ENCODE peak calls at places on chromosomes 12 and 14, in five cellular contexts. One of them, this sample, is unnamed.

GRCh38 chr14:60515696-60516284 is 6.8 kb downstream of the SIX6 start:
- DNase-seq in activated CD8-positive, alpha-beta memory T cell treated with anti-CD3 and anti-CD28 coated beads, Interleukin-2, amount 10 ng/mL, durations not matched to agents 7 days and 5 days: no peak
- DNase-seq in GM10248: peak
- DNase-seq in stimulated activated CD4-positive, alpha-beta T cell treated with anti-CD3 and anti-CD28 coated beads, Interleukin-2, amount 100 ng/mL, for 48 hours: no peak
- DNase-seq in A549: no peak
- DNase-seq in this sample: no peak

GRCh38 chr12:65885312-65885711 is 61.0 kb downstream of the HMGA2 start:
- DNase-seq in activated CD8-positive, alpha-beta memory T cell treated with anti-CD3 and anti-CD28 coated beads, Interleukin-2, amount 10 ng/mL, durations not matched to agents 7 days and 5 days: no peak
- DNase-seq in GM10248: no peak
- DNase-seq in A549: no peak
- DNase-seq in stimulated activated CD4-positive, alpha-beta T cell treated with anti-CD3 and anti-CD28 coated beads, Interleukin-2, amount 100 ng/mL, for 48 hours: no peak
- DNase-seq in this sample: no peak

GRCh38 chr12:52285172-52285745 is 6.1 kb downstream of the KRT81 start:
- DNase-seq in stimulated activated CD4-positive, alpha-beta T cell treated with anti-CD3 and anti-CD28 coated beads, Interleukin-2, amount 100 ng/mL, for 48 hours: no peak
- DNase-seq in A549: peak
- DNase-seq in GM10248: no peak
- DNase-seq in activated CD8-positive, alpha-beta memory T cell treated with anti-CD3 and anti-CD28 coated beads, Interleukin-2, amount 10 ng/mL, durations not matched to agents 7 days and 5 days: no peak
- DNase-seq in this sample: no peak

GRCh38 chr14:104421401-104421821 is 158.2 kb upstream of the C14orf180 start:
- DNase-seq in stimulated activated CD4-positive, alpha-beta T cell treated with anti-CD3 and anti-CD28 coated beads, Interleukin-2, amount 100 ng/mL, for 48 hours: no peak
- DNase-seq in GM10248: no peak
- DNase-seq in activated CD8-positive, alpha-beta memory T cell treated with anti-CD3 and anti-CD28 coated beads, Interleukin-2, amount 10 ng/mL, durations not matched to agents 7 days and 5 days: peak
- DNase-seq in A549: no peak
- DNase-seq in this sample: no peak

GRCh38 chr12:126602611-126603010 is 1537.4 kb downstream of the AACS start:
- DNase-seq in stimulated activated CD4-positive, alpha-beta T cell treated with anti-CD3 and anti-CD28 coated beads, Interleukin-2, amount 100 ng/mL, for 48 hours: no peak
- DNase-seq in A549: no peak
- DNase-seq in activated CD8-positive, alpha-beta memory T cell treated with anti-CD3 and anti-CD28 coated beads, Interleukin-2, amount 10 ng/mL, durations not matched to agents 7 days and 5 days: no peak
- DNase-seq in GM10248: no peak
- DNase-seq in this sample: no peak

GRCh38 chr12:68945255-68945654 is 12.3 kb upstream of the CPM start:
- DNase-seq in A549: no peak
- DNase-seq in GM10248: no peak
- DNase-seq in activated CD8-positive, alpha-beta memory T cell treated with anti-CD3 and anti-CD28 coated beads, Interleukin-2, amount 10 ng/mL, durations not matched to agents 7 days and 5 days: no peak
- DNase-seq in stimulated activated CD4-positive, alpha-beta T cell treated with anti-CD3 and anti-CD28 coated beads, Interleukin-2, amount 100 ng/mL, for 48 hours: no peak
- DNase-seq in this sample: no peak

GRCh38 chr14:75303415-75303814 is 24.8 kb downstream of the FOS start:
- DNase-seq in A549: peak
- DNase-seq in stimulated activated CD4-positive, alpha-beta T cell treated with anti-CD3 and anti-CD28 coated beads, Interleukin-2, amount 100 ng/mL, for 48 hours: peak
- DNase-seq in activated CD8-positive, alpha-beta memory T cell treated with anti-CD3 and anti-CD28 coated beads, Interleukin-2, amount 10 ng/mL, durations not matched to agents 7 days and 5 days: peak
- DNase-seq in GM10248: peak
- DNase-seq in this sample: no peak

GRCh38 chr12:68971404-68971803 is 38.4 kb upstream of the CPM start:
- DNase-seq in activated CD8-positive, alpha-beta memory T cell treated with anti-CD3 and anti-CD28 coated beads, Interleukin-2, amount 10 ng/mL, durations not matched to agents 7 days and 5 days: no peak
- DNase-seq in A549: peak
- DNase-seq in stimulated activated CD4-positive, alpha-beta T cell treated with anti-CD3 and anti-CD28 coated beads, Interleukin-2, amount 100 ng/mL, for 48 hours: no peak
- DNase-seq in GM10248: no peak
- DNase-seq in this sample: peak

GRCh38 chr14:99382781-99383456 is 97.7 kb downstream of the SETD3 start:
- DNase-seq in stimulated activated CD4-positive, alpha-beta T cell treated with anti-CD3 and anti-CD28 coated beads, Interleukin-2, amount 100 ng/mL, for 48 hours: no peak
- DNase-seq in activated CD8-positive, alpha-beta memory T cell treated with anti-CD3 and anti-CD28 coated beads, Interleukin-2, amount 10 ng/mL, durations not matched to agents 7 days and 5 days: no peak
- DNase-seq in GM10248: no peak
- DNase-seq in A549: peak
- DNase-seq in this sample: no peak

GRCh38 chr12:4909734-4910501 is at the start of gene KCNA1:
- DNase-seq in A549: no peak
- DNase-seq in stimulated activated CD4-positive, alpha-beta T cell treated with anti-CD3 and anti-CD28 coated beads, Interleukin-2, amount 100 ng/mL, for 48 hours: no peak
- DNase-seq in activated CD8-positive, alpha-beta memory T cell treated with anti-CD3 and anti-CD28 coated beads, Interleukin-2, amount 10 ng/mL, durations not matched to agents 7 days and 5 days: no peak
- DNase-seq in GM10248: peak
- DNase-seq in this sample: no peak

GRCh38 chr12:74957636-74958035 is 252.0 kb downstream of the KCNC2 start:
- DNase-seq in A549: no peak
- DNase-seq in stimulated activated CD4-positive, alpha-beta T cell treated with anti-CD3 and anti-CD28 coated beads, Interleukin-2, amount 100 ng/mL, for 48 hours: no peak
- DNase-seq in activated CD8-positive, alpha-beta memory T cell treated with anti-CD3 and anti-CD28 coated beads, Interleukin-2, amount 10 ng/mL, durations not matched to agents 7 days and 5 days: no peak
- DNase-seq in GM10248: no peak
- DNase-seq in this sample: no peak

GRCh38 chr12:1573960-1574862 is 20.2 kb downstream of the FBXL14 start:
- DNase-seq in stimulated activated CD4-positive, alpha-beta T cell treated with anti-CD3 and anti-CD28 coated beads, Interleukin-2, amount 100 ng/mL, for 48 hours: no peak
- DNase-seq in activated CD8-positive, alpha-beta memory T cell treated with anti-CD3 and anti-CD28 coated beads, Interleukin-2, amount 10 ng/mL, durations not matched to agents 7 days and 5 days: no peak
- DNase-seq in A549: peak
- DNase-seq in GM10248: no peak
- DNase-seq in this sample: no peak

GRCh38 chr12:43957732-43958131 is 121.9 kb downstream of the TMEM117 start:
- DNase-seq in GM10248: peak
- DNase-seq in stimulated activated CD4-positive, alpha-beta T cell treated with anti-CD3 and anti-CD28 coated beads, Interleukin-2, amount 100 ng/mL, for 48 hours: no peak
- DNase-seq in activated CD8-positive, alpha-beta memory T cell treated with anti-CD3 and anti-CD28 coated beads, Interleukin-2, amount 10 ng/mL, durations not matched to agents 7 days and 5 days: no peak
- DNase-seq in A549: peak
- DNase-seq in this sample: peak

GRCh38 chr14:90698379-90698869 is 117.8 kb downstream of the TTC7B start:
- DNase-seq in stimulated activated CD4-positive, alpha-beta T cell treated with anti-CD3 and anti-CD28 coated beads, Interleukin-2, amount 100 ng/mL, for 48 hours: no peak
- DNase-seq in A549: no peak
- DNase-seq in GM10248: no peak
- DNase-seq in activated CD8-positive, alpha-beta memory T cell treated with anti-CD3 and anti-CD28 coated beads, Interleukin-2, amount 10 ng/mL, durations not matched to agents 7 days and 5 days: no peak
- DNase-seq in this sample: peak

GRCh38 chr12:113292091-113292490 is 42.8 kb downstream of the SLC8B1 start:
- DNase-seq in GM10248: no peak
- DNase-seq in stimulated activated CD4-positive, alpha-beta T cell treated with anti-CD3 and anti-CD28 coated beads, Interleukin-2, amount 100 ng/mL, for 48 hours: no peak
- DNase-seq in A549: no peak
- DNase-seq in activated CD8-positive, alpha-beta memory T cell treated with anti-CD3 and anti-CD28 coated beads, Interleukin-2, amount 10 ng/mL, durations not matched to agents 7 days and 5 days: no peak
- DNase-seq in this sample: no peak

GRCh38 chr12:15522574-15523187 is 200.4 kb downstream of the PTPRO start:
- DNase-seq in activated CD8-positive, alpha-beta memory T cell treated with anti-CD3 and anti-CD28 coated beads, Interleukin-2, amount 10 ng/mL, durations not matched to agents 7 days and 5 days: no peak
- DNase-seq in stimulated activated CD4-positive, alpha-beta T cell treated with anti-CD3 and anti-CD28 coated beads, Interleukin-2, amount 100 ng/mL, for 48 hours: no peak
- DNase-seq in A549: peak
- DNase-seq in GM10248: peak
- DNase-seq in this sample: no peak

GRCh38 chr14:100586520-100587247 is 533 bp downstream of the BEGAIN start:
- DNase-seq in activated CD8-positive, alpha-beta memory T cell treated with anti-CD3 and anti-CD28 coated beads, Interleukin-2, amount 10 ng/mL, durations not matched to agents 7 days and 5 days: no peak
- DNase-seq in GM10248: no peak
- DNase-seq in A549: peak
- DNase-seq in stimulated activated CD4-positive, alpha-beta T cell treated with anti-CD3 and anti-CD28 coated beads, Interleukin-2, amount 100 ng/mL, for 48 hours: peak
- DNase-seq in this sample: no peak